ENCODE peak calls at places on chromosomes 11 and 22, in seven cellular contexts. A is K562, K is HCT116, I is MM.1S, J is PC-3, Q is GM23338, S is neural progenitor cell. M is an unnamed sample.
A peak's percentile ranks its signal among the peaks of the same experiment; 100 is the strongest.

GRCh38 chr11:56271092-56271491 is 2.9 kb upstream of the OR5T1 start:
- DNase-seq in A (no peak), K (no peak), I (no peak), J (no peak), Q (peak; percentile 56), S (no peak), M (no peak)

GRCh38 chr11:9771126-9771624 is 107.3 kb downstream of the SWAP70 start:
- DNase-seq in A (no peak), K (no peak), I (no peak), J (no peak), Q (no peak), S (no peak), M (no peak)

GRCh38 chr11:77672276-77672675 is 34.7 kb upstream of the CLNS1A start:
- DNase-seq in A (no peak), K (no peak), I (no peak), J (peak; percentile 85), Q (no peak), S (no peak), M (no peak)

GRCh38 chr11:104001474-104001873 is 35.0 kb upstream of the DDI1 start:
- DNase-seq in A (no peak), K (no peak), I (no peak), J (no peak), Q (no peak), S (no peak), M (no peak)

GRCh38 chr11:62652156-62653006 is 721 bp downstream of the INTS5 start:
- DNase-seq in A (no peak), K (no peak), I (no peak), J (no peak), Q (no peak), S (no peak), M (no peak)

GRCh38 chr11:119169272-119169719 is 771 bp downstream of the NLRX1 start:
- DNase-seq in A (no peak), K (peak; percentile 53), I (no peak), J (peak; percentile 72), Q (peak; percentile 92), S (peak; percentile 58), M (no peak)

GRCh38 chr22:29503811-29504372 is 23.9 kb downstream of the NEFH start:
- DNase-seq in A (no peak), K (no peak), I (no peak), J (peak; percentile 17), Q (no peak), S (peak; percentile 76), M (peak; percentile 34)

GRCh38 chr11:86160546-86161149 is 83.9 kb upstream of the EED start:
- DNase-seq in A (no peak), K (no peak), I (no peak), J (peak; percentile 73), Q (no peak), S (no peak), M (no peak)

GRCh38 chr11:116960916-116961315 is 123.5 kb upstream of the APOA1 start:
- DNase-seq in A (no peak), K (peak; percentile 8), I (no peak), J (peak; percentile 76), Q (peak; percentile 6), S (peak; percentile 5), M (no peak)

GRCh38 chr11:44861829-44862545 is 88.7 kb downstream of the TP53I11 start:
- DNase-seq in A (peak; percentile 50), K (peak; percentile 89), I (peak; percentile 98), J (peak; percentile 97), Q (peak; percentile 64), S (peak; percentile 58), M (no peak)

GRCh38 chr11:28835790-28836189 is 727.6 kb downstream of the METTL15 start:
- DNase-seq in A (no peak), K (no peak), I (no peak), J (peak; percentile 32), Q (no peak), S (no peak), M (no peak)

GRCh38 chr11:12159351-12160099 is 49.1 kb downstream of the MICAL2 start:
- DNase-seq in A (no peak), K (no peak), I (no peak), J (peak; percentile 69), Q (no peak), S (no peak), M (no peak)

GRCh38 chr11:125165111-125165663 is 636 bp downstream of the PKNOX2 start:
- DNase-seq in A (no peak), K (no peak), I (no peak), J (peak; percentile 19), Q (peak; percentile 54), S (peak; percentile 65), M (no peak)

GRCh38 chr11:125141686-125142535 is 22.6 kb upstream of the PKNOX2 start:
- DNase-seq in A (peak; percentile 87), K (no peak), I (peak; percentile 16), J (peak; percentile 63), Q (peak; percentile 94), S (peak; percentile 90), M (no peak)

GRCh38 chr22:48886604-48887393 is 940.9 kb downstream of the BRD1 start:
- DNase-seq in A (no peak), K (no peak), I (no peak), J (no peak), Q (no peak), S (no peak), M (no peak)

GRCh38 chr11:2138075-2138435 is 1.1 kb downstream of the IGF2 start:
- DNase-seq in A (peak; percentile 28), K (no peak), I (no peak), J (no peak), Q (peak; percentile 64), S (peak; percentile 72), M (no peak)

GRCh38 chr11:2136209-2136951 is 2.8 kb downstream of the IGF2 start:
- DNase-seq in A (no peak), K (no peak), I (no peak), J (no peak), Q (peak; percentile 64), S (no peak), M (no peak)

GRCh38 chr11:2138436-2139117 is 612 bp downstream of the IGF2 start:
- DNase-seq in A (peak; percentile 34), K (no peak), I (no peak), J (no peak), Q (peak; percentile 56), S (peak; percentile 79), M (no peak)

GRCh38 chr11:2136952-2137201 is 2.3 kb downstream of the IGF2 start:
- DNase-seq in A (no peak), K (no peak), I (no peak), J (no peak), Q (no peak), S (no peak), M (no peak)

DNA sequence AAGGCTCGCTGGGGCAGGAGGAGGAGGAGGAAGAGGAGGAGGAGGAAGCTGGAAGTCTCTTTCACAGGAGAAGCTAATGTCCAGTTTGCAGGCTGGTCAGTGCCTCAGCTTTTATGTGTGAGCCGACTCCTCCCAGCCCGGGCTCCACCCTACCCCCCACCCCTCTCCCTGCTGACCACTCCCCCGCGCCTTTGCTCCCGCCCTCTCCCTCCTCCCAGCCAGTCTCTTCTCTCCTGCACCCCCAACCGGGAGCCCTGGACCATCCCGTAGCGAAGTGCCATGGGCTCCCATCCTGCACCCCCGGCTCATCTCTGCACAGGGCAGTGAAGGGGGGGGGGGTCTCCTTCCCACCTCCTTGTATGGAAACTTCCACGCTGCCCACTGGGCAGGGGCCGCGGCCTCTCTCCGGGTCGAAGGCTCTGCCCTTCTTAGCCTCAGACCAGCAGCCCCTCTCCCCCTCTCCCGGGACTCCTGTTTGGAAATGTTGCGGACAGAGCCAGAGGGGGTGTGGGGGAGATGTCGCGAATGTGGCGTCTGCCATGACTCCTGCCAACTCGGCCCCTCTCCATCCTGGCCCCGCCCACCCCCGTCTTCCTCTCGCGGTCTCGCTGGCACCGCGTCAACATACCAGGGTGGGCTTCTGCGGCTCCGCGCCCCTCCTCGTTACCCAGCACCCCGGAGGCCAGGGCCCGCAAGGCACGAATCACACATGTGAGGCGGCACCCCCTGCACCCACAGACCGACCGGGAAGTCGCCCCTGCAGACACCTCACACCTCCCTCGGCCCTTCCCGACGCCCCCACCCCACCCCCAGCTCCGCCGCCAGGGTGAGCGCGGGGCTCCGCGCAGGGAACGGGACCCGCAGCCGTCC is 1.8 kb downstream of the IGF2 start:
- DNase-seq in A (peak; percentile 80), K (peak; percentile 36), I (no peak), J (peak; percentile 49), Q (peak; percentile 82), S (peak; percentile 92), M (no peak)
- TF ChIP-seq EZH2 in A (no peak), K (no peak), I (peak; percentile 26), J (no peak), Q (peak; percentile 42), S (no peak), M (no peak)

GRCh38 chr11:843086-843704 is 543 bp downstream of the TSPAN4 start:
- DNase-seq in A (peak; percentile 59), K (no peak), I (no peak), J (no peak), Q (no peak), S (no peak), M (no peak)

GRCh38 chr11:842370-843002 is at the start of the genes POLR2L and TSPAN4:
- DNase-seq in A (peak; percentile 86), K (peak; percentile 74), I (peak; percentile 92), J (peak; percentile 86), Q (peak; percentile 96), S (peak; percentile 97), M (no peak)

GRCh38 chr11:843818-844692 is 1.4 kb downstream of the TSPAN4 start:
- DNase-seq in A (peak; percentile 58), K (no peak), I (no peak), J (peak; percentile 88), Q (peak; percentile 98), S (peak; percentile 91), M (no peak)

GRCh38 chr11:839875-840617 is 2.3 kb downstream of the POLR2L start:
- DNase-seq in A (no peak), K (no peak), I (no peak), J (peak; percentile 28), Q (no peak), S (no peak), M (no peak)

GRCh38 chr11:841981-842369 is 354 bp downstream of the POLR2L start:
- DNase-seq in A (no peak), K (no peak), I (no peak), J (no peak), Q (no peak), S (no peak), M (no peak)
- H3K27ac ChIP-seq in A (peak overlapping the region; percentile 98), K (peak overlapping the region; percentile 97), I (no peak overlapping the region), J (peak overlapping the region; percentile 87), Q (peak overlapping the region; percentile 93), S (no peak overlapping the region), M (peak overlapping the region; percentile 96)

GRCh38 chr11:96105197-96105895 is 181.4 kb upstream of the MTMR2 start:
- DNase-seq in A (no peak), K (no peak), I (no peak), J (no peak), Q (no peak), S (no peak), M (no peak)
- H3K4me3 ChIP-seq in A (no peak overlapping the region), K (no peak overlapping the region), I (no peak overlapping the region), J (no peak overlapping the region), Q (no peak overlapping the region), S (no peak overlapping the region), M (no peak overlapping the region)

DNA sequence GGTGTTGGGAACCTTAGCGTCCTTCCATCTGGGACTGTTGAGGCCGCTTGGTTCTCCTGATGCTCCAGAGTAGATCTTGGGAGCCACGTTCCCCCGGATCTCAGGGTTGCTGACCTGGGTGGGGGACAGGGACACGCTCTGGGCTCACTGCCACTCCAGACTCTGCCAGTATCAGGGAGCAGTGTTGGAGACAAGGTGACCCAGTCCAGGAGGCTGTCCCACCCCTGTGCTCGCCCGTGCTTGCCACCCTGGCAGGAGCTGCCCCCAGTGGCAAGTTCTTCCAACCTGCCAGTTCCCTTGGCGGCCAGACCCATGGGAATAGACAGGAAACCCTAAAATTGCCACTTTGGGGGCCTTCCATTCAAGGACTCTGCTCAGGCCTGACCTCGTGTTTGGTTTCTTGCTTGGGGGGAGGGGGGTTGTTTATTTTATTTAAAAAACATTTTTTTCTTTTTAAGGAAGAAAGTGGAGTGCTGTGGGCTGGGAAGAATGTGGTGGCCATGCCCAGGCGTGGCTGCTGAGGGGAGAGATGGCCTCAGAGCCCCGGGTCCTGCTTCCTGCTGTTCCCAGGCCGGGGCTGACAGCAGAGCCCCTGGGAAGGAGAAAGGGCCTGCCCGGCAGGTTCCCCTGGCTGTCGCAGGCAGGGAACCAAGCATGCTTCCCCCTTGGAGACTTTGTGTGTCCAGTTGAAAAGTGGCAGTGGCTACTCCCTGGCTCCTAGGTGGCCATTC is 7.2 kb downstream of the GRK2 start:
- DNase-seq in A (no peak), K (no peak), I (no peak), J (no peak), Q (no peak), S (no peak), M (no peak)
- TF ChIP-seq EZH2 in A (no peak), K (no peak), I (no peak), J (no peak), Q (no peak), S (no peak), M (no peak)